ENCODE peak calls at places on chromosomes 1 and 21, in eight cellular contexts. Z is MCF 10A; I is pancreas; B is progenitor cell of endocrine pancreas; K is tibial artery; N is BE2C; A is activated CD8-positive, alpha-beta T cell treated with anti-CD3 and anti-CD28 coated beads for 36 hours; Q is CD4-positive, alpha-beta T cell. H is an unnamed sample.

GRCh38 chr1:53069663-53070327 is 7.8 kb downstream of the PODN start:
- DNase-seq in Z (no peak), I (peak; percentile 61), B (no peak), K (peak; percentile 17), N (no peak), A (no peak), Q (no peak), H (peak; percentile 83)

GRCh38 chr1:242670019-242670418 is 145.5 kb upstream of the PLD5 start:
- DNase-seq in Z (no peak), I (no peak), B (no peak), K (no peak), N (no peak), A (no peak), Q (no peak), H (no peak)

GRCh38 chr1:30366914-30367313 is 356.5 kb downstream of the MATN1 start:
- DNase-seq in Z (no peak), I (no peak), B (no peak), K (no peak), N (no peak), A (no peak), Q (no peak), H (no peak)

GRCh38 chr1:163074004-163074403 is 4.8 kb downstream of the RGS4 start:
- DNase-seq in Z (no peak), I (no peak), B (no peak), K (no peak), N (no peak), A (no peak), Q (no peak), H (no peak)

GRCh38 chr21:28136687-28137086 is 856.0 kb downstream of the LTN1 start:
- DNase-seq in Z (no peak), I (no peak), B (no peak), K (no peak), N (no peak), A (no peak), Q (no peak), H (no peak)

GRCh38 chr1:222794656-222795474 is 20.0 kb upstream of the DISP1 start:
- DNase-seq in Z (no peak), I (peak; percentile 72), B (no peak), K (no peak), N (no peak), A (no peak), Q (no peak), H (no peak)

GRCh38 chr1:179016694-179017382 is 8.9 kb upstream of the FAM20B start:
- DNase-seq in Z (peak; percentile 99), I (peak; percentile 79), B (no peak), K (peak; percentile 91), N (peak; percentile 43), A (no peak), Q (no peak), H (peak; percentile 93)

GRCh38 chr1:42420911-42421585 is 34.8 kb downstream of the ZMYND12 start:
- DNase-seq in Z (peak; percentile 55), I (peak; percentile 72), B (no peak), K (no peak), N (peak; percentile 78), A (no peak), Q (no peak), H (no peak)

GRCh38 chr1:220579317-220579716 is 51.4 kb downstream of the MARK1 start:
- DNase-seq in Z (peak; percentile 91), I (no peak), B (no peak), K (no peak), N (no peak), A (no peak), Q (no peak), H (no peak)

GRCh38 chr1:167654975-167655575 is 25.0 kb downstream of the RCSD1 start:
- DNase-seq in Z (no peak), I (no peak), B (no peak), K (no peak), N (no peak), A (no peak), Q (no peak), H (no peak)

GRCh38 chr1:201582977-201583376 is 44.0 kb downstream of the NAV1 start:
- DNase-seq in Z (no peak), I (no peak), B (no peak), K (no peak), N (no peak), A (no peak), Q (no peak), H (no peak)

GRCh38 chr1:153677718-153678518 is 570 bp upstream of the NPR1 start:
- DNase-seq in Z (peak; percentile 66), I (no peak), B (peak; percentile 37), K (peak; percentile 55), N (peak; percentile 68), A (peak; percentile 59), Q (peak; percentile 38), H (no peak)

GRCh38 chr1:12776801-12777557 is 3.4 kb downstream of the PRAMEF12 start:
- DNase-seq in Z (no peak), I (no peak), B (no peak), K (no peak), N (no peak), A (no peak), Q (no peak), H (peak; percentile 69)

GRCh38 chr1:34164510-34165381 is at the start of gene CSMD2:
- DNase-seq in Z (no peak), I (peak; percentile 55), B (peak; percentile 42), K (peak; percentile 29), N (no peak), A (no peak), Q (no peak), H (no peak)

GRCh38 chr1:6580588-6581270 is 935 bp downstream of the ZBTB48 start:
- DNase-seq in Z (no peak), I (no peak), B (no peak), K (no peak), N (no peak), A (peak; percentile 34), Q (no peak), H (no peak)
- TF ChIP-seq CTCF in Z (no peak), I (no peak), B (no peak), K (no peak), N (no peak), A (no peak), Q (no peak), H (no peak)

GRCh38 chr1:4700801-4701200 is 46.4 kb downstream of the AJAP1 start:
- DNase-seq in Z (peak; percentile 22), I (no peak), B (no peak), K (no peak), N (no peak), A (peak; percentile 27), Q (no peak), H (no peak)
- TF ChIP-seq CTCF in Z (no peak), I (no peak), B (no peak), K (no peak), N (no peak), A (no peak), Q (no peak), H (no peak)

GRCh38 chr1:11620405-11620804 is 33.8 kb downstream of the FBXO2 start:
- DNase-seq in Z (no peak), I (no peak), B (no peak), K (no peak), N (no peak), A (no peak), Q (no peak), H (no peak)

GRCh38 chr1:11616766-11617165 is 37.5 kb downstream of the FBXO2 start:
- DNase-seq in Z (no peak), I (no peak), B (no peak), K (no peak), N (no peak), A (no peak), Q (no peak), H (no peak)

GRCh38 chr1:11617741-11618140 is 36.5 kb downstream of the FBXO2 start:
- DNase-seq in Z (no peak), I (no peak), B (no peak), K (no peak), N (no peak), A (no peak), Q (no peak), H (no peak)

GRCh38 chr1:11615109-11615508 is 39.1 kb downstream of the FBXO2 start:
- DNase-seq in Z (no peak), I (no peak), B (no peak), K (no peak), N (no peak), A (no peak), Q (no peak), H (no peak)

DNA sequence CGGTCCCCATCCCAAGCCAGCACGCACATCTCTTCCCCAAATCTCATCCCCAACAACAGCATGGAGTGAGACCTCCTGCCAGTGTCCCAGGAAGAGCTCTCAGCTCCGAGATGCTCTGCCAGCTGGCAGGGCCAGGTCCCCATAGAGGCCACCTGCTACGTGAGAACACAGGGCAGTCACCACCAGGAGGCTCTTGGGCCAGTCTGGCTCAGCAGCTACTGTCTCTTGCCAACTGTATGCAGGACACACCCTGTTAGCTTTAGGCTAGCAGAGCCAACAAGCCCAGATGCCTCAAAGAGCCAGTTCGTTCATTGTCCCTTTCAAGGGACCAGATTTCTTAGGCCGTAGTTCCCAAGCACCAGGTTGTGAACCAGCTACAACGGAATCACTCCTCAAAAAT is 36.9 kb downstream of the FBXO2 start:
- DNase-seq in Z (no peak), I (no peak), B (no peak), K (no peak), N (no peak), A (no peak), Q (no peak), H (no peak)
- TF ChIP-seq CTCF in Z (no peak), I (no peak), B (no peak), K (no peak), N (peak; percentile 6), A (no peak), Q (no peak), H (no peak)

DNA sequence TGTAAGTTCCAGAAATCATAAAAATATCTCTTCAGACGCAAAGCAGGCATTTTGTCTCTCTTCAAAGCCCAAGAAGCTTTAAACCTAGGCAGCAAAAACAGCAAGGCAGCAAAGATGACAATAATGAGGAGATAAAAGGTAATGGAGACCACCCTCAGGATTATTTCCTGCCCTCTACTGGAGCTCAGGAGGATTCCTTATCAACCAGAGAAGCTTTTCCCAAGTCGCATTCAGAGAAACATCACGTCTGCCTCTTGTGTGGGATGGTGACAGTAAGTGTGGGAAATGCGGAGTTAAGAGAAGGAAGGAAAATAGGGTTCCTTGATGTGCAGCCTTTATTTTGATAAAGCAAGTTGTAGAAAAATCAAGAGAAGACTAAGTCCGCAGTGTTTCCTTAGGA is 365.8 kb downstream of the RGS7 start:
- DNase-seq in Z (no peak), I (no peak), B (no peak), K (no peak), N (no peak), A (no peak), Q (no peak), H (no peak)
- TF ChIP-seq CTCF in Z (no peak), I (no peak), B (no peak), K (no peak), N (no peak), A (no peak), Q (no peak), H (no peak)

GRCh38 chr1:63624911-63625310 is 31.7 kb downstream of the PGM1 start:
- DNase-seq in Z (no peak), I (no peak), B (no peak), K (no peak), N (no peak), A (no peak), Q (no peak), H (no peak)
- TF ChIP-seq CTCF in Z (no peak), I (no peak), B (peak; percentile 24), K (no peak), N (no peak), A (no peak), Q (no peak), H (peak; percentile 59)

GRCh38 chr21:14120091-14120734 is 90.5 kb downstream of the LIPI start:
- DNase-seq in Z (peak; percentile 66), I (no peak), B (no peak), K (no peak), N (peak; percentile 75), A (peak; percentile 72), Q (no peak), H (no peak)
- TF ChIP-seq CTCF in Z (peak; percentile 63), I (peak; percentile 17), B (peak; percentile 51), K (no peak), N (peak; percentile 91), A (peak; percentile 72), Q (peak; percentile 26), H (no peak)

H was measured in osteocyte.